ENCODE peak calls at places on chromosomes 3 and 15, in five cellular contexts. R is upper lobe of right lung, G is fibroblast of lung, T is colonic mucosa, O is sigmoid colon. Q is an unnamed sample.

GRCh38 chr3:10377148-10377725 is 56.3 kb upstream of the SEC13 start:
- DNase-seq in R (no peak), O (no peak), G (peak; percentile 31), T (no peak), Q (peak; percentile 82)

GRCh38 chr3:55592572-55592971 is 105.5 kb upstream of the WNT5A start:
- DNase-seq in R (no peak), G (no peak), T (no peak), O (no peak), Q (no peak)

GRCh38 chr3:150861851-150862250 is 43.4 kb downstream of the MINDY4B start:
- DNase-seq in T (no peak), G (no peak), R (no peak), O (no peak), Q (no peak)

GRCh38 chr3:118628704-118629341 is 405.8 kb downstream of the IGSF11 start:
- DNase-seq in T (peak; percentile 67), G (peak; percentile 76), R (no peak), O (peak; percentile 75), Q (peak; percentile 46)

GRCh38 chr3:122067214-122067550 is 12.0 kb downstream of the CD86 start:
- DNase-seq in T (no peak), O (no peak), G (no peak), R (no peak), Q (no peak)

GRCh38 chr3:180018588-180018987 is 18.1 kb downstream of the PEX5L start:
- DNase-seq in G (no peak), O (no peak), R (no peak), T (no peak), Q (no peak)

GRCh38 chr3:63654246-63654645 is 1.8 kb downstream of the SNTN start:
- DNase-seq in T (no peak), G (no peak), O (no peak), R (no peak), Q (no peak)

GRCh38 chr3:76107935-76108570 is 322.7 kb upstream of the ZNF717 start:
- DNase-seq in G (peak; percentile 78), R (no peak), O (no peak), T (no peak), Q (no peak)

GRCh38 chr3:158713094-158713499 is 19.2 kb downstream of the RARRES1 start:
- DNase-seq in G (peak; percentile 50), R (no peak), T (peak; percentile 72), O (no peak), Q (no peak)

GRCh38 chr3:58560771-58561311 is 16.4 kb downstream of the FAM107A start:
- DNase-seq in G (peak; percentile 88), R (no peak), T (no peak), O (no peak), Q (no peak)

GRCh38 chr3:99319450-99319849 is 318.9 kb upstream of the COL8A1 start:
- DNase-seq in G (no peak), T (no peak), O (no peak), R (no peak), Q (no peak)

GRCh38 chr3:181326637-181327223 is 337.2 kb upstream of the DNAJC19 start:
- DNase-seq in G (peak; percentile 27), R (no peak), O (no peak), T (no peak), Q (no peak)

GRCh38 chr15:95208988-95209387 is 977.6 kb downstream of the MCTP2 start:
- DNase-seq in T (no peak), O (no peak), G (peak; percentile 2), R (no peak), Q (no peak)

GRCh38 chr15:64571857-64572291 is 111.5 kb downstream of the ZNF609 start:
- DNase-seq in G (no peak), T (peak; percentile 40), R (no peak), O (no peak), Q (no peak)

GRCh38 chr15:64574220-64574994 is 114.0 kb downstream of the ZNF609 start:
- DNase-seq in O (no peak), T (no peak), R (no peak), G (peak; percentile 30), Q (no peak)

GRCh38 chr15:64568765-64569164 is 108.4 kb downstream of the ZNF609 start:
- DNase-seq in R (no peak), G (no peak), T (no peak), O (no peak), Q (no peak)

GRCh38 chr15:64572856-64573255 is 112.5 kb downstream of the ZNF609 start:
- DNase-seq in R (no peak), T (no peak), G (no peak), O (no peak), Q (no peak)
- H3K36me3 ChIP-seq in R (no peaks in the 10 kb centered on the region), T (no peaks in the 10 kb centered on the region), G (no peaks in the 10 kb centered on the region), O (no peaks in the 10 kb centered on the region), Q (no peaks in the 10 kb centered on the region)

DNA sequence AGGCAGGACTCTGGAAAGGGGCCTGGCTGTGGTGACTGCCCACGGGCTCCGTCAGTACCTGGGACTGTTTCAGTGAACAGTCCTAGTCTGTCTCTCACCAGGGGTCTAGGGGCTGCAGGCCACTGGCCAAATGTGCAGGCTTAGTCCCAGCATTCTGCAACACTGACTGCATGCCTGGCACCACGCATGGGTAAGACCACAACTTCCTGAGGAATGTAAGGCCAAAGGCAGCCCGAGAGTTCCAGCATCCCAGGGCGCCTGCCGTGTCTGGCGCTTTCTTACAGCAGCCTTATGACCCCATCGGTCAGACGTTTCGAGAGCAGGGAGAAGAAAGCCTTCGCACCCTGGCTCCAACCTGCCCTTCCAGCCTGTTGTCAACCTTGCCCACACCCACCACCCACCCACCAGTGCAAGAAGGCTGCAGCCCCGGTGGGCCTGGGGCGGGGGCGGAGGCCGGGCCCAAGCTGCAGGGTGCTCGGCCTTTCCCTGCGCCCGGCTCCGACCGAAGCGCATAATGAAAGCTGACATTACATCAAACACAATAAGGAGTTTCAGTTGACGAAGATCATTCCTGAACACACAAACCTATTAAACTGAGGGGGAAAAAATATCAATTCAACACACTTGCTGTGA is 29.5 kb upstream of the TMEM115 start:
- DNase-seq in T (no peak), G (no peak), R (no peak), O (no peak), Q (no peak)
- H3K4me3 ChIP-seq in T (no peak overlapping the region), G (no peak overlapping the region), R (no peak overlapping the region), O (no peak overlapping the region), Q (no peak overlapping the region)

GRCh38 chr3:134365766-134366065 is 8.5 kb downstream of the AMOTL2 start:
- DNase-seq in R (peak; percentile 54), G (no peak), T (no peak), O (no peak), Q (no peak)

GRCh38 chr3:134364936-134365765 is 9.1 kb downstream of the AMOTL2 start:
- DNase-seq in T (no peak), G (no peak), R (peak; percentile 47), O (peak; percentile 58), Q (no peak)

GRCh38 chr3:134363381-134363755 is 10.9 kb downstream of the AMOTL2 start:
- DNase-seq in T (no peak), O (peak; percentile 57), G (no peak), R (no peak), Q (no peak)

GRCh38 chr3:134362670-134363380 is 11.4 kb downstream of the AMOTL2 start:
- DNase-seq in R (peak; percentile 29), O (peak; percentile 60), G (no peak), T (no peak), Q (no peak)

GRCh38 chr3:134364061-134364935 is 9.9 kb downstream of the AMOTL2 start:
- DNase-seq in G (peak; percentile 95), O (peak; percentile 98), T (peak; percentile 87), R (peak; percentile 96), Q (peak; percentile 96)
- H3K36me3 ChIP-seq in G (peaks cover 83% of the 10 kb centered on the region), O (peaks cover 88% of the 10 kb centered on the region), T (peaks cover 3% of the 10 kb centered on the region), R (peaks cover 87% of the 10 kb centered on the region), Q (peaks cover 93% of the 10 kb centered on the region)

DNA sequence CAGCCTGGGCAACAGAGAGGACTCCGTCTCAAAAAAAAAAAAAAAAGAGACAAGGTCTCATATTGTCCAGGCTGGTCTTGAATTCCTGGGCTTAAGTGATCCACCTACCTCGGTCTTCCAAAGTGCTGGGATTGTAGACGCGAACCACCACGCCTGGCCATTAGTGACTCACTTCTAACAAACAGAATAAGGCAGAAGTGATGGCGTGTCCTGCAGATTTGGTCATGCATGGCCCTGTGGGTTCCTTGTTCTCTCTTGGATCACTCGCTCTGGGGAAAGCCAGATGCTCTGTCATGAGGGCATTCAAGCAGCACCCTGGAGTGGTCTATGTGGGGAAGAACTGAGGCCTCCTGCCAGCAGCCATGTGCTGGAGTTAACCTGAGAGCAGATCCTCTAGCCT is 27.4 kb upstream of the TJP1 start:
- DNase-seq in R (no peak), T (no peak), O (no peak), G (no peak), Q (no peak)
- H3K4me3 ChIP-seq in R (no peak overlapping the region), T (no peak overlapping the region), O (no peak overlapping the region), G (no peak overlapping the region), Q (no peak overlapping the region)

GRCh38 chr3:112005091-112005672 is 6.5 kb downstream of the TAGLN3 start:
- DNase-seq in T (no peak), G (peak; percentile 11), R (no peak), O (no peak), Q (no peak)

GRCh38 chr3:112004187-112004586 is 5.5 kb downstream of the TAGLN3 start:
- DNase-seq in T (no peak), R (no peak), O (no peak), G (no peak), Q (no peak)

GRCh38 chr3:112004664-112005063 is 5.9 kb downstream of the TAGLN3 start:
- DNase-seq in G (no peak), T (no peak), R (no peak), O (no peak), Q (no peak)

GRCh38 chr3:112002458-112002971 is 3.8 kb downstream of the TAGLN3 start:
- DNase-seq in R (no peak), T (no peak), G (no peak), O (no peak), Q (no peak)

GRCh38 chr3:112003321-112004080 is 4.8 kb downstream of the TAGLN3 start:
- DNase-seq in R (no peak), T (no peak), O (no peak), G (no peak), Q (no peak)
- H3K36me3 ChIP-seq in R (no peaks in the 10 kb centered on the region), T (no peaks in the 10 kb centered on the region), O (no peaks in the 10 kb centered on the region), G (no peaks in the 10 kb centered on the region), Q (no peaks in the 10 kb centered on the region)

GRCh38 chr15:89416339-89417183 is 79.8 kb downstream of the RHCG start:
- DNase-seq in G (peak; percentile 48), R (peak; percentile 80), T (peak; percentile 77), O (no peak), Q (peak; percentile 44)
- H3K4me3 ChIP-seq in G (no peak overlapping the region), R (no peak overlapping the region), T (no peak overlapping the region), O (no peak overlapping the region), Q (no peak overlapping the region)